ENCODE peak calls at places on chromosomes 3 and 15, in nine cellular contexts. F, B, A, J, D, G, C, Q and E are unnamed samples.
A peak's percentile ranks its signal among the peaks of the same experiment; 100 is the strongest.

GRCh38 chr3:23115171-23115877 is 87.8 kb upstream of the UBE2E2 start:
- DNase-seq in D (no peak), A (no peak), B (no peak), Q (no peak), C (no peak), F (no peak), J (no peak), G (no peak), E (no peak)

GRCh38 chr3:124552224-124552623 is 178.0 kb upstream of the UMPS start:
- DNase-seq in A (no peak), J (peak; percentile 46), Q (no peak), F (no peak), C (no peak), G (peak; percentile 51), D (no peak), B (peak; percentile 94), E (peak; percentile 77)

GRCh38 chr15:45026646-45027045 is 3.7 kb downstream of the SORD start:
- DNase-seq in J (no peak), D (no peak), G (no peak), Q (no peak), C (peak; percentile 25), A (no peak), F (no peak), B (no peak), E (peak; percentile 49)

GRCh38 chr3:52443791-52444687 is 864 bp downstream of the SEMA3G start:
- DNase-seq in C (no peak), G (no peak), J (no peak), D (no peak), F (peak; percentile 23), B (no peak), Q (no peak), A (no peak), E (no peak)

GRCh38 chr3:183400352-183400751 is 28.1 kb downstream of the MCF2L2 start:
- DNase-seq in A (no peak), G (no peak), J (no peak), B (no peak), C (no peak), Q (no peak), F (peak; percentile 35), D (no peak), E (no peak)

GRCh38 chr3:4976109-4976508 is 3.1 kb upstream of the BHLHE40 start:
- DNase-seq in D (peak; percentile 57), F (peak; percentile 82), B (peak; percentile 79), A (no peak), J (peak; percentile 92), G (peak; percentile 60), Q (peak; percentile 87), C (peak; percentile 81), E (peak; percentile 48)

GRCh38 chr3:53500165-53500777 is 5.9 kb downstream of the CACNA1D start:
- DNase-seq in A (no peak), G (no peak), B (no peak), Q (no peak), J (no peak), D (no peak), F (no peak), C (no peak), E (no peak)

GRCh38 chr3:14435175-14436011 is 33.0 kb downstream of the SLC6A6 start:
- DNase-seq in F (no peak), C (no peak), G (no peak), B (no peak), A (no peak), J (peak; percentile 67), D (no peak), Q (no peak), E (peak; percentile 40)

GRCh38 chr15:90022345-90022744 is 21.2 kb downstream of the ZNF710 start:
- DNase-seq in Q (no peak), B (no peak), F (no peak), J (peak; percentile 9), A (no peak), C (no peak), G (peak; percentile 3), D (no peak), E (no peak)

GRCh38 chr15:90020041-90020735 is 19.1 kb downstream of the ZNF710 start:
- DNase-seq in J (peak; percentile 74), B (no peak), A (no peak), Q (no peak), G (peak; percentile 30), D (no peak), C (no peak), F (no peak), E (no peak)

GRCh38 chr15:90021108-90021507 is 20.0 kb downstream of the ZNF710 start:
- DNase-seq in A (no peak), J (peak; percentile 15), D (no peak), C (no peak), Q (no peak), B (no peak), F (no peak), G (peak; percentile 17), E (no peak)

GRCh38 chr15:90018216-90018831 is 17.2 kb downstream of the ZNF710 start:
- DNase-seq in G (peak; percentile 27), C (no peak), D (no peak), A (no peak), F (no peak), J (peak; percentile 14), B (no peak), Q (no peak), E (no peak)

DNA sequence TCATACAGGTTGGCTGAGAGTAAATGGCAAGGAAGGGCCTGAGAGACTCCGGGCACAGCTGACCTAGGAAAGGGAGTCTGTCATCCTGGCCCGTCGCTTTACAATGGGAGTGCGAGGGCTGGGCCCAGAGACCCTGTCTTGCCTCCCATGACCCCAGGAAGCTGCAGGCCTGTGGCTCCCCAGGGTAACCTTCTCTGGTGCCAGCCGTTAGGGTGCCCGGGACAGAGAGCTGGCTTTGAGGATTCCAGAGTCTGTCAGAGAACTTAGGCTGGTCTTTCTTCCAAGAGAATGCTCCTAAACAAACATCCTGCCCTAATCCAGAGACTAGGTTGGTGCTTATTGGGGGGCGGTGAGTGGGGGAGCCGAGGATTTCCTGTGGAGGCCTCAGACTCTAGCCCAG is 18.5 kb downstream of the ZNF710 start:
- DNase-seq in C (no peak), G (peak; percentile 7), J (peak; percentile 21), Q (no peak), D (no peak), B (no peak), F (no peak), A (no peak), E (no peak)
- TF ChIP-seq CTCF in C (no peak), G (no peak), J (no peak), Q (no peak), D (no peak), B (no peak), F (no peak), A (no peak), E (no peak)

GRCh38 chr15:61749169-61749568 is 311.1 kb downstream of the VPS13C start:
- DNase-seq in B (no peak), J (no peak), A (no peak), G (no peak), F (no peak), C (no peak), D (no peak), Q (no peak), E (no peak)

GRCh38 chr15:61753018-61753710 is 307.1 kb downstream of the VPS13C start:
- DNase-seq in D (no peak), G (no peak), Q (no peak), B (no peak), J (no peak), C (no peak), F (no peak), A (no peak), E (no peak)

GRCh38 chr15:61748529-61748928 is 311.7 kb downstream of the VPS13C start:
- DNase-seq in B (no peak), C (no peak), G (no peak), J (no peak), A (no peak), F (no peak), D (no peak), Q (no peak), E (no peak)

GRCh38 chr15:61752001-61752400 is 308.2 kb downstream of the VPS13C start:
- DNase-seq in A (no peak), G (no peak), C (no peak), J (no peak), F (peak; percentile 64), B (no peak), Q (no peak), D (no peak), E (no peak)

DNA sequence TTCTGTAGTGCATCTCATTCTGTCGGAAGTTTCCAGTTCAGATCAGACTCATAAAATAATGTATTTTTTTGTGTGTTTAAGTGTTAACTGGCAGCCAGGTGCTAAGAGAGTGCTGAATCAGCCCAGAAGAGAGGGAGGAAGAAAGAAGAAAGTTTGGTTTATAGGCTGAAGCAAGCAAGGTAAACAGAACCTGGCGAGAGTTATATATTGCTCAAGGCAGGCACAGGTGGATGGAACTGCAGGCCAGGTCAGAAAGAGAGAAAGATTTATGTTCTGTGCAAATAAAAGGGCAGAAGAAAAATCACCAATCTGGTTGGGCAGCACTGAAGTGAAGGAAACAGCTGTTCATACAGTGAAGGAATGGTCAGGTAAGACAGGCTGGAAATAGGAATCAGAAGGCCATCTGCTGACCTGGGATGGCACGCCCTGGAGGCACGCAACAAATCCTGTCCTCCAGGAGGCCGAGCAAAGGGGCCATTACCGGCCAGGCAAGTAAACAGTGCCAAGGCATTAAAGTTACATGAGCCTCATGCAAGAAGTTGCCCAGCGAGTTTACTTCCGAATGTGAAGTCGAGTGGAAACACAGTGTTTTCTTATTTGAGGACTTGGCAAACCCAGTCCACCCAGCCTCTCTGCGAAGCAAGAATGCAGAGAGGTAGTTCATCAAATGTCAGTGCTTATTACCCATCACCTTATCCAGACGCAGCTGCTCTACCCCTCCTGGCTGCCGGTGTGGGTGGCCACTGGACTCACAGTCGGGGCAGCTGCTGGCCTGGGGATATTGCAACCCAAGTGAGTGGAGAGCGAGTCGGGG is 309.8 kb downstream of the VPS13C start:
- DNase-seq in G (peak; percentile 51), A (no peak), J (peak; percentile 71), B (no peak), F (no peak), D (no peak), C (no peak), Q (no peak), E (peak; percentile 50)
- TF ChIP-seq POLR2AphosphoS5 in G (peak; percentile 32), A (no peak), J (peak; percentile 18), B (no peak), F (no peak), D (no peak), C (no peak), Q (no peak), E (no peak)

GRCh38 chr15:23039151-23039916 is at the start of gene TUBGCP5:
- DNase-seq in C (peak; percentile 92), D (peak; percentile 93), F (peak; percentile 98), J (peak; percentile 97), A (peak; percentile 87), Q (peak; percentile 96), B (peak; percentile 93), G (peak; percentile 98), E (peak; percentile 97)
- TF ChIP-seq CTCF in C (peak; percentile 64), D (peak; percentile 28), F (no peak), J (peak; percentile 73), A (peak; percentile 8), Q (peak; percentile 31), B (peak; percentile 39), G (peak; percentile 81), E (peak; percentile 31)

GRCh38 chr3:197749315-197749600 is 425 bp upstream of the FYTTD1 start:
- DNase-seq in G (peak; percentile 63), C (peak; percentile 70), D (no peak), Q (peak; percentile 35), F (peak; percentile 76), J (peak; percentile 43), B (no peak), A (no peak), E (peak; percentile 39)

GRCh38 chr3:197750396-197750831 is 731 bp downstream of the FYTTD1 start:
- DNase-seq in A (no peak), B (no peak), Q (no peak), D (no peak), C (peak; percentile 68), F (peak; percentile 83), J (peak; percentile 82), G (peak; percentile 74), E (peak; percentile 72)

GRCh38 chr3:197748597-197749314 is 927 bp upstream of the FYTTD1 start:
- DNase-seq in G (no peak), C (no peak), D (no peak), J (no peak), A (no peak), Q (no peak), B (no peak), F (no peak), E (no peak)

GRCh38 chr3:197750863-197751737 is 1.4 kb downstream of the FYTTD1 start:
- DNase-seq in B (no peak), J (peak; percentile 67), G (peak; percentile 57), Q (no peak), D (no peak), C (no peak), F (no peak), A (no peak), E (peak; percentile 40)

GRCh38 chr3:197749601-197750395 is at the start of gene FYTTD1:
- DNase-seq in A (no peak), C (peak; percentile 94), Q (peak; percentile 61), J (peak; percentile 93), F (peak; percentile 77), G (peak; percentile 93), D (no peak), B (peak; percentile 50), E (peak; percentile 94)
- TF ChIP-seq POLR2AphosphoS5 in A (no peak), C (peak; percentile 71), Q (peak; percentile 83), J (peak; percentile 85), F (peak; percentile 6), G (no peak), D (no peak), B (peak; percentile 49), E (peak; percentile 84)